ENCODE peak calls at places on chromosomes 13 and 19, in six cellular contexts. R, F, S, Y, E and T are unnamed samples.

GRCh38 chr13:21106089-21106488 is 44.7 kb upstream of the LATS2 start:
- DNase-seq in R (peak), F (no peak), S (no peak), Y (no peak), E (no peak), T (peak)

GRCh38 chr19:43675269-43675879 is 5.4 kb upstream of the PLAUR start:
- DNase-seq in R (peak), F (no peak), S (no peak), Y (peak), E (no peak), T (peak)

GRCh38 chr19:10508707-10509106 is 5.6 kb upstream of the KEAP1 start:
- DNase-seq in R (no peak), F (no peak), S (no peak), Y (peak), E (no peak), T (no peak)

GRCh38 chr19:38281820-38282566 is 17.6 kb downstream of the SPINT2 start:
- DNase-seq in R (no peak), F (no peak), S (no peak), Y (no peak), E (no peak), T (no peak)

GRCh38 chr19:19409235-19410030 is 4.0 kb downstream of the GATAD2A start:
- DNase-seq in R (no peak), F (no peak), S (no peak), Y (no peak), E (no peak), T (no peak)

GRCh38 chr13:65889368-65889767 is 1340.8 kb downstream of the PCDH9 start:
- DNase-seq in R (peak), F (no peak), S (no peak), Y (no peak), E (no peak), T (no peak)

GRCh38 chr13:95197548-95197947 is 103.7 kb downstream of the ABCC4 start:
- DNase-seq in R (no peak), F (no peak), S (no peak), Y (no peak), E (no peak), T (no peak)

GRCh38 chr19:5090780-5091575 is 122.1 kb downstream of the KDM4B start:
- DNase-seq in R (peak), F (peak), S (peak), Y (no peak), E (no peak), T (no peak)

GRCh38 chr13:59948686-59949085 is 215.0 kb downstream of the DIAPH3 start:
- DNase-seq in R (no peak), F (no peak), S (no peak), Y (no peak), E (no peak), T (no peak)

GRCh38 chr19:29845576-29846176 is 33.9 kb downstream of the CCNE1 start:
- DNase-seq in R (no peak), F (no peak), S (peak), Y (peak), E (peak), T (no peak)

GRCh38 chr13:104584481-104584880 is 1518.3 kb upstream of the SLC10A2 start:
- DNase-seq in R (no peak), F (no peak), S (no peak), Y (no peak), E (no peak), T (no peak)

GRCh38 chr13:24746618-24747247 is 17.2 kb upstream of the RNF17 start:
- DNase-seq in R (no peak), F (peak), S (peak), Y (peak), E (no peak), T (no peak)